ENCODE peak calls at places on chromosome 20, in four cellular contexts. P is uterus, E is OCI-LY7, L is breast epithelium. I is an unnamed sample.

GRCh38 chr20:17473662-17474061 is 57.5 kb downstream of the BFSP1 start:
- DNase-seq in E (no peak), L (no peak), P (no peak), I (no peak)

GRCh38 chr20:20184711-20185110 is 132.4 kb downstream of the CFAP61 start:
- DNase-seq in E (no peak), P (no peak), L (no peak), I (no peak)

GRCh38 chr20:46552460-46553420 is 2.3 kb upstream of the OCSTAMP start:
- DNase-seq in E (no peak), P (no peak), L (no peak), I (no peak)

GRCh38 chr20:50211065-50211464 is 20.4 kb downstream of the CEBPB start:
- DNase-seq in P (no peak), L (no peak), E (no peak), I (no peak)

GRCh38 chr20:38168791-38169589 is 3.9 kb upstream of the TGM2 start:
- DNase-seq in E (no peak), P (no peak), L (no peak), I (peak; percentile 80)

GRCh38 chr20:57188576-57189079 is 77.8 kb downstream of the BMP7 start:
- DNase-seq in L (no peak), P (no peak), E (no peak), I (no peak)

GRCh38 chr20:43528258-43528875 is 20.9 kb downstream of the L3MBTL1 start:
- DNase-seq in E (no peak), L (peak; percentile 30), P (no peak), I (peak; percentile 60)

GRCh38 chr20:33131949-33132822 is 35.8 kb upstream of the BPIFA2 start:
- DNase-seq in P (no peak), E (no peak), L (no peak), I (no peak)

GRCh38 chr20:62916703-62917476 is 9.4 kb downstream of the DIDO1 start:
- DNase-seq in E (no peak), P (no peak), L (no peak), I (no peak)

GRCh38 chr20:40866056-40866455 is 162.6 kb upstream of the TOP1 start:
- DNase-seq in L (no peak), E (no peak), P (no peak), I (no peak)

GRCh38 chr20:54624701-54625472 is 149.5 kb downstream of the DOK5 start:
- DNase-seq in P (no peak), L (no peak), E (no peak), I (no peak)

GRCh38 chr20:59268827-59269226 is 31.6 kb upstream of the EDN3 start:
- DNase-seq in L (no peak), E (no peak), P (no peak), I (no peak)

GRCh38 chr20:23115823-23116222 is 29.7 kb upstream of the CD93 start:
- DNase-seq in P (no peak), L (no peak), E (no peak), I (no peak)

GRCh38 chr20:63026582-63027424 is 20.0 kb upstream of the BHLHE23 start:
- DNase-seq in E (no peak), P (no peak), L (no peak), I (no peak)

GRCh38 chr20:39968495-39968894 is 720.5 kb downstream of the MAFB start:
- DNase-seq in P (no peak), L (no peak), E (no peak), I (no peak)

GRCh38 chr20:41173791-41174341 is 36.5 kb downstream of the PLCG1 start:
- DNase-seq in P (peak; percentile 17), E (no peak), L (peak; percentile 35), I (peak; percentile 73)

GRCh38 chr20:57707849-57708693 is 1.7 kb downstream of the PMEPA1 start:
- DNase-seq in E (no peak), P (no peak), L (no peak), I (no peak)

GRCh38 chr20:11447371-11448100 is 470.2 kb upstream of the BTBD3 start:
- DNase-seq in L (no peak), P (no peak), E (no peak), I (no peak)

GRCh38 chr20:48705208-48706115 is 122.3 kb downstream of the PREX1 start:
- DNase-seq in E (no peak), P (no peak), L (no peak), I (no peak)

GRCh38 chr20:31706607-31707257 is 15.9 kb downstream of the BCL2L1 start:
- DNase-seq in P (no peak), L (no peak), E (no peak), I (no peak)
- H3K27ac ChIP-seq in P (no peak overlapping the region), L (peak overlapping the region; percentile 100), E (peak overlapping the region; percentile 98), I (peak overlapping the region; percentile 54)

GRCh38 chr20:36215778-36216177 is 20.5 kb upstream of the AAR2 start:
- DNase-seq in E (no peak), P (no peak), L (no peak), I (no peak)

GRCh38 chr20:36213362-36213761 is 22.9 kb upstream of the AAR2 start:
- DNase-seq in L (no peak), P (no peak), E (no peak), I (no peak)

GRCh38 chr20:36216314-36217025 is 19.8 kb upstream of the AAR2 start:
- DNase-seq in L (no peak), E (no peak), P (no peak), I (no peak)

GRCh38 chr20:36217226-36217625 is 19.1 kb upstream of the AAR2 start:
- DNase-seq in L (no peak), E (no peak), P (no peak), I (no peak)

GRCh38 chr20:36214684-36215256 is 21.5 kb upstream of the AAR2 start:
- DNase-seq in P (no peak), E (peak; percentile 57), L (no peak), I (no peak)
- TF ChIP-seq CTCF in P (no peak), E (peak; percentile 83), L (no peak), I (no peak)

GRCh38 chr20:2618815-2619214 is 33.6 kb upstream of the NOP56 start:
- DNase-seq in L (no peak), P (no peak), E (no peak), I (no peak)

GRCh38 chr20:2617099-2617714 is 35.2 kb upstream of the NOP56 start:
- DNase-seq in P (no peak), E (peak; percentile 5), L (no peak), I (no peak)

GRCh38 chr20:2619337-2619736 is 33.1 kb upstream of the NOP56 start:
- DNase-seq in P (no peak), E (no peak), L (no peak), I (no peak)

GRCh38 chr20:2619961-2620595 is 32.4 kb upstream of the NOP56 start:
- DNase-seq in L (no peak), P (no peak), E (no peak), I (no peak)

GRCh38 chr20:2616634-2617033 is 35.8 kb upstream of the NOP56 start:
- DNase-seq in P (no peak), E (no peak), L (no peak), I (no peak)
- H3K27ac ChIP-seq in P (no peak overlapping the region), E (no peak overlapping the region), L (no peak overlapping the region), I (no peak overlapping the region)

DNA sequence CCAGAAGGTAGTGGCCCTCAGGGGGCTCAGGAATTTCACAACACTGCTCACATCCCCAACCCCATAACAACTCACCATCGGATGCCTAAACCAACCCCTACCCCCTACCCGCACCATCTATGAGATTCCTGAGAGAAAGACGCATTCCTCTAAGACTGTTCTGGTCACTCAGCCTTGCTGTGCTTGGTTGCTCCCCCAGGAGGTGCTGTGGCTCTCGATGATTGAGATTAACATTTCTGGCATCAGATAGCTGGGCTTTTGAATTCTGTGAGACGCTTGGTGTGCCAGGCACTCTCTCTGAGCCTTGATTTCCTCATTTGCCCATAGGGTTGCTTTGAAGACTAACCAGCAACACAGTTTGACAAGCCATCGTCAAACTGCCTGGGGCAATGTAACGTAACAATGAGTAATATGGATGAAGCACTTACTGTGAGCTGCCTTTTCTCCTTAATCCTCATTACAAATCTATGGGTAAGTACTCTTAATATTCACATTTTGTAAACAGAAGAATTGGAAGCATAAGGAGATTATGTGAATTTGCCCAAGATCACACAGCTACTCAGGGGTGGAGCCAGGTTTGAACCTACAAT is 978 bp downstream of the WFDC6 start:
- DNase-seq in L (no peak), E (no peak), P (no peak), I (no peak)
- TF ChIP-seq CTCF in L (no peak), E (no peak), P (no peak), I (no peak)

GRCh38 chr20:9535457-9535856 is 21.1 kb downstream of the LAMP5 start:
- DNase-seq in P (no peak), L (no peak), E (no peak), I (no peak)
- H3K27ac ChIP-seq in P (no peak overlapping the region), L (no peak overlapping the region), E (no peak overlapping the region), I (no peak overlapping the region)

I was measured in coronary artery.